ENCODE peak calls at places on chromosomes 13 and 19, in eight cellular contexts. B is lower leg skin; Q is tibial nerve; C is posterior vena cava; M is activated naive CD4-positive, alpha-beta T cell treated with anti-CD3 and anti-CD28 coated beads for 36 hours; P is astrocyte; X is substantia nigra; Z is iPS-NIHi11. H is an unnamed sample.

GRCh38 chr13:21595546-21595822 is 8.5 kb downstream of the MICU2 start:
- DNase-seq in B (no peak), Q (no peak), C (no peak), M (no peak), P (no peak), X (no peak), Z (no peak), H (no peak)

GRCh38 chr19:29211562-29212416 is 1.2 kb downstream of the UQCRFS1 start:
- DNase-seq in B (no peak), Q (no peak), C (no peak), M (peak), P (peak), X (no peak), Z (no peak), H (no peak)

GRCh38 chr13:52696566-52696965 is 43.1 kb downstream of the CNMD start:
- DNase-seq in B (no peak), Q (no peak), C (no peak), M (no peak), P (no peak), X (no peak), Z (no peak), H (no peak)

GRCh38 chr13:24500977-24501376 is 11.6 kb downstream of the PARP4 start:
- DNase-seq in B (no peak), Q (no peak), C (no peak), M (no peak), P (peak), X (no peak), Z (no peak), H (no peak)

GRCh38 chr19:30163663-30164062 is 208.5 kb upstream of the ZNF536 start:
- DNase-seq in B (no peak), Q (no peak), C (no peak), M (no peak), P (no peak), X (no peak), Z (no peak), H (no peak)

GRCh38 chr19:21704320-21704719 is 63.1 kb downstream of the ZNF100 start:
- DNase-seq in B (no peak), Q (no peak), C (no peak), M (no peak), P (no peak), X (no peak), Z (no peak), H (no peak)

GRCh38 chr19:38711726-38712153 is 32.5 kb downstream of the CAPN12 start:
- DNase-seq in B (no peak), Q (no peak), C (no peak), M (no peak), P (peak), X (no peak), Z (no peak), H (no peak)

GRCh38 chr19:18491995-18492953 is 29.6 kb downstream of the ELL start:
- DNase-seq in B (no peak), Q (no peak), C (no peak), M (no peak), P (no peak), X (no peak), Z (no peak), H (no peak)